ENCODE peak calls at places on chromosomes 1 and 21, in four cellular contexts. One of them, this sample, is unnamed.

GRCh38 chr1:68372487-68372886 is 77.3 kb downstream of the RPE65 start:
- DNase-seq in K562: no peak
- DNase-seq in H1: no peak
- DNase-seq in HepG2: no peak
- DNase-seq in this sample: no peak

GRCh38 chr1:199081739-199082138 is 442.9 kb downstream of the PTPRC start:
- DNase-seq in K562: no peak
- DNase-seq in H1: no peak
- DNase-seq in HepG2: no peak
- DNase-seq in this sample: no peak

GRCh38 chr21:25416669-25417068 is 190.6 kb downstream of the MRPL39 start:
- DNase-seq in K562: no peak
- DNase-seq in H1: no peak
- DNase-seq in HepG2: no peak
- DNase-seq in this sample: no peak

GRCh38 chr1:22139066-22139594 is 3.8 kb downstream of the WNT4 start:
- DNase-seq in K562: no peak
- DNase-seq in H1: no peak
- DNase-seq in HepG2: no peak
- DNase-seq in this sample: no peak

GRCh38 chr1:1892079-1892762 is 1.3 kb upstream of the GNB1 start:
- DNase-seq in K562: no peak
- DNase-seq in H1: no peak
- DNase-seq in HepG2: no peak
- DNase-seq in this sample: no peak

GRCh38 chr1:34460193-34460592 is 283.5 kb downstream of the C1orf94 start:
- DNase-seq in K562: peak; percentile 53
- DNase-seq in H1: peak; percentile 85
- DNase-seq in HepG2: peak; percentile 21
- DNase-seq in this sample: no peak

GRCh38 chr1:184802739-184803492 is 48.3 kb upstream of the EDEM3 start:
- DNase-seq in K562: no peak
- DNase-seq in H1: no peak
- DNase-seq in HepG2: no peak
- DNase-seq in this sample: no peak

GRCh38 chr1:216221260-216221700 is 202.0 kb downstream of the USH2A start:
- DNase-seq in K562: peak; percentile 14
- DNase-seq in H1: peak; percentile 58
- DNase-seq in HepG2: peak; percentile 61
- DNase-seq in this sample: peak; percentile 20

GRCh38 chr21:42343556-42343955 is 7.2 kb downstream of the TFF2 start:
- DNase-seq in K562: no peak
- DNase-seq in H1: no peak
- DNase-seq in HepG2: no peak
- DNase-seq in this sample: no peak

GRCh38 chr1:194296201-194296600 is 1109.8 kb upstream of the B3GALT2 start:
- DNase-seq in K562: no peak
- DNase-seq in H1: no peak
- DNase-seq in HepG2: no peak
- DNase-seq in this sample: no peak

GRCh38 chr21:45367402-45368351 is 37.3 kb upstream of the COL18A1 start:
- DNase-seq in K562: no peak
- DNase-seq in H1: no peak
- DNase-seq in HepG2: peak; percentile 60
- DNase-seq in this sample: no peak

GRCh38 chr1:231793893-231794292 is 167.3 kb downstream of the DISC1 start:
- DNase-seq in K562: no peak
- DNase-seq in H1: no peak
- DNase-seq in HepG2: no peak
- DNase-seq in this sample: no peak

GRCh38 chr1:43322506-43322905 is 15.1 kb upstream of the MPL start:
- DNase-seq in K562: no peak
- DNase-seq in H1: no peak
- DNase-seq in HepG2: no peak
- DNase-seq in this sample: no peak

GRCh38 chr21:31911138-31911907 is 38.5 kb downstream of the HUNK start:
- DNase-seq in K562: no peak
- DNase-seq in H1: no peak
- DNase-seq in HepG2: no peak
- DNase-seq in this sample: no peak

GRCh38 chr1:119783354-119784126 is 14.8 kb upstream of the HMGCS2 start:
- DNase-seq in K562: peak; percentile 5
- DNase-seq in H1: peak; percentile 29
- DNase-seq in HepG2: peak; percentile 46
- DNase-seq in this sample: no peak

GRCh38 chr1:225652726-225653462 is at the start of gene ENAH:
- DNase-seq in K562: peak; percentile 67
- DNase-seq in H1: peak; percentile 83
- DNase-seq in HepG2: peak; percentile 49
- DNase-seq in this sample: peak; percentile 73

GRCh38 chr1:234926252-234926573 is 202.4 kb downstream of the TOMM20 start:
- DNase-seq in K562: no peak
- DNase-seq in H1: no peak
- DNase-seq in HepG2: no peak
- DNase-seq in this sample: no peak

GRCh38 chr1:234925440-234926251 is 203.0 kb downstream of the TOMM20 start:
- DNase-seq in K562: no peak
- DNase-seq in H1: no peak
- DNase-seq in HepG2: peak; percentile 80
- DNase-seq in this sample: peak; percentile 94

GRCh38 chr1:234927968-234928635 is 200.5 kb downstream of the TOMM20 start:
- DNase-seq in K562: no peak
- DNase-seq in H1: no peak
- DNase-seq in HepG2: no peak
- DNase-seq in this sample: no peak

GRCh38 chr1:234927312-234927967 is 201.2 kb downstream of the TOMM20 start:
- DNase-seq in K562: no peak
- DNase-seq in H1: no peak
- DNase-seq in HepG2: no peak
- DNase-seq in this sample: no peak

GRCh38 chr1:234926574-234927311 is 201.9 kb downstream of the TOMM20 start:
- DNase-seq in K562: no peak
- DNase-seq in H1: no peak
- DNase-seq in HepG2: no peak
- DNase-seq in this sample: peak; percentile 30
- H3K4me3 ChIP-seq in K562: no peak overlapping the region
- H3K4me3 ChIP-seq in H1: no peak overlapping the region
- H3K4me3 ChIP-seq in HepG2: no peak overlapping the region
- H3K4me3 ChIP-seq in this sample: no peak overlapping the region

GRCh38 chr1:173206816-173207595 is at the start of gene TNFSF4:
- DNase-seq in K562: no peak
- DNase-seq in H1: no peak
- DNase-seq in HepG2: no peak
- DNase-seq in this sample: peak; percentile 70
- TF ChIP-seq JUN in K562: no peak
- TF ChIP-seq JUN in H1: no peak
- TF ChIP-seq JUN in HepG2: no peak
- TF ChIP-seq JUN in this sample: no peak

DNA sequence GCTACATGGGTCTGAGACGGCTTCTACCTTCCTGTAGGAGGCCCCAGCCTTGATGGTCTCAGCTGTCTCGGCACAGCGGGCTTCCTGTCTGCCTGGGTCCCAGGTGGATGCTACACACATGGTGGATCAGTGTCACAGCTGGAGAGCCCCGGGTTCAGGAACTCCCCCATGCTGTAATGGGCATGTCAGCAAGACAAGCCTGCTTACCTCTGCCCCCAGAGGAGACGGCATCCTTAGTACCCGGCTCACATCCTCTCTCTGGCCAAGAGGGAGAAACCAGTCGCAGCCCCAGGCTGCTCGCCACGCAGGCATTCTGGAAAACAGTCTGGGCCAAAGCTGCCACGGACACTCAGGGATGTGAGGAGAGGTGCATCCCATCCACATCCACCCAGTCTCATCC is 10.3 kb downstream of the SNAP47 start:
- DNase-seq in K562: no peak
- DNase-seq in H1: no peak
- DNase-seq in HepG2: no peak
- DNase-seq in this sample: no peak
- H3K79me2 ChIP-seq in K562: peaks cover 71% of the 10 kb centered on the region
- H3K79me2 ChIP-seq in H1: peaks cover 81% of the 10 kb centered on the region
- H3K79me2 ChIP-seq in HepG2: peaks cover 12% of the 10 kb centered on the region
- H3K79me2 ChIP-seq in this sample: peaks cover 22% of the 10 kb centered on the region

GRCh38 chr1:161013591-161014513 is 7.1 kb downstream of the F11R start:
- DNase-seq in K562: peak; percentile 97
- DNase-seq in H1: peak; percentile 69
- DNase-seq in HepG2: peak; percentile 99
- DNase-seq in this sample: peak; percentile 99
- H3K4me3 ChIP-seq in K562: peak overlapping the region; percentile 32
- H3K4me3 ChIP-seq in H1: peak overlapping the region; percentile 21
- H3K4me3 ChIP-seq in HepG2: peak overlapping the region; percentile 65
- H3K4me3 ChIP-seq in this sample: peak overlapping the region; percentile 1

GRCh38 chr1:237873487-237873927 is 17.2 kb downstream of the ZP4 start:
- DNase-seq in K562: no peak
- DNase-seq in H1: peak; percentile 46
- DNase-seq in HepG2: no peak
- DNase-seq in this sample: no peak
- TF ChIP-seq JUN in K562: no peak
- TF ChIP-seq JUN in H1: no peak
- TF ChIP-seq JUN in HepG2: no peak
- TF ChIP-seq JUN in this sample: no peak

This sample was measured in endothelial cell of umbilical vein.